ENCODE peak calls at places on chromosomes 4 and X, in four cellular contexts. U is IMR-90, K is GM13977, X is AG04449. F is an unnamed sample.

GRCh38 chrX:23816179-23816578 is 33.2 kb downstream of the SAT1 start:
- DNase-seq in U (no peak), K (no peak), X (no peak), F (no peak)

GRCh38 chr4:10079951-10080873 is 36.4 kb downstream of the WDR1 start:
- DNase-seq in U (no peak), K (no peak), X (no peak), F (no peak)

GRCh38 chrX:109830704-109831206 is 97.7 kb upstream of the ACSL4 start:
- DNase-seq in U (peak; percentile 75), K (no peak), X (no peak), F (no peak)

GRCh38 chrX:32448945-32449344 is 762.4 kb downstream of the DMD start:
- DNase-seq in U (no peak), K (no peak), X (no peak), F (no peak)

GRCh38 chr4:152920768-152921167 is 15.4 kb upstream of the FHDC1 start:
- DNase-seq in U (peak; percentile 37), K (no peak), X (no peak), F (no peak)

GRCh38 chrX:43706786-43707185 is 50.7 kb downstream of the MAOA start:
- DNase-seq in U (no peak), K (no peak), X (no peak), F (no peak)

GRCh38 chrX:45849261-45849660 is 648.6 kb upstream of the DIPK2B start:
- DNase-seq in U (peak; percentile 86), K (peak; percentile 23), X (no peak), F (no peak)

GRCh38 chrX:27889878-27890277 is 82.1 kb downstream of the MAGEB10 start:
- DNase-seq in U (no peak), K (no peak), X (no peak), F (no peak)

GRCh38 chr4:55396305-55397023 is 707 bp downstream of the TMEM165 start:
- DNase-seq in U (peak; percentile 38), K (peak; percentile 53), X (no peak), F (peak; percentile 77)

GRCh38 chrX:154398668-154399526 is 720 bp downstream of the RPL10 start:
- DNase-seq in U (peak; percentile 67), K (peak; percentile 59), X (no peak), F (peak; percentile 86)

GRCh38 chr4:88865051-88865450 is 167.4 kb upstream of the NAP1L5 start:
- DNase-seq in U (peak; percentile 7), K (no peak), X (no peak), F (no peak)

GRCh38 chr4:110132822-110133719 is 65.3 kb downstream of the ELOVL6 start:
- DNase-seq in U (no peak), K (no peak), X (no peak), F (no peak)

GRCh38 chr4:73315091-73315490 is 56.5 kb upstream of the ANKRD17 start:
- DNase-seq in U (peak; percentile 70), K (no peak), X (no peak), F (no peak)

GRCh38 chrX:135556055-135556454 is 35.6 kb downstream of the INTS6L start:
- DNase-seq in U (no peak), K (no peak), X (no peak), F (no peak)

GRCh38 chrX:39377773-39378172 is 576.5 kb downstream of the MID1IP1 start:
- DNase-seq in U (no peak), K (no peak), X (no peak), F (no peak)

GRCh38 chrX:68917799-68918198 is 89.0 kb downstream of the EFNB1 start:
- DNase-seq in U (no peak), K (no peak), X (no peak), F (no peak)

GRCh38 chrX:13955095-13955647 is 74.5 kb downstream of the GEMIN8 start:
- DNase-seq in U (no peak), K (no peak), X (no peak), F (no peak)

GRCh38 chr4:38858097-38858420 is 1.4 kb upstream of the TLR6 start:
- DNase-seq in U (no peak), K (no peak), X (no peak), F (no peak)

GRCh38 chr4:176191974-176192373 is 3.4 kb downstream of the SPATA4 start:
- DNase-seq in U (peak; percentile 43), K (no peak), X (no peak), F (no peak)

GRCh38 chr4:118888666-118889312 is at the start of gene SYNPO2:
- DNase-seq in U (peak; percentile 87), K (peak; percentile 35), X (no peak), F (peak; percentile 80)

GRCh38 chr4:37754410-37755185 is 68.4 kb upstream of the RELL1 start:
- DNase-seq in U (no peak), K (no peak), X (no peak), F (no peak)

GRCh38 chr4:164482092-164482404 is 271.9 kb upstream of the SMIM31 start:
- DNase-seq in U (no peak), K (no peak), X (no peak), F (no peak)

GRCh38 chrX:40083979-40084359 is 13.8 kb downstream of the BCOR start:
- DNase-seq in U (no peak), K (no peak), X (no peak), F (no peak)

GRCh38 chr4:162245051-162245450 is 81.3 kb upstream of the FSTL5 start:
- DNase-seq in U (no peak), K (no peak), X (no peak), F (no peak)

DNA sequence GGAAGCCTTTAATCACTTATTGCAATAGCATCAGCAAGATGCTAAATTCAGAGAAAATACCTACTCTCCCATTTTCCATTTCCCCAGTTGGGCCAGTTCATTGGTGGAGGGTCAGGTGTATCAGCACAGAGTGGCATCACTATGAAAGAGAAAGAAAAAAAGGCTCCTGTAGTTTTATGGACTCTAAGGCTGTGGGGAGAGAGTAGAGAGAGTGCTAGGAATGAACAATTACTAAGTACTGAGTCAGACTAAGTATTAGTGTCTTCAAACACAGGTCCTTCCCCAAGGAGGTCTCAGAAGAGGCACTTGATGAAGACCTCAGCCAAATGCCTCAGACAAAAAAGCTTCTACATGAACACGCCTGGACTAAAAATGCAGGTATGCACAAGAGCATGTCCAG is 1061.9 kb downstream of the FSTL5 start:
- DNase-seq in U (no peak), K (no peak), X (no peak), F (no peak)
- TF ChIP-seq CTCF in U (no peak), K (no peak), X (no peak), F (no peak)

GRCh38 chr4:168562021-168562691 is 65.3 kb downstream of the PALLD start:
- DNase-seq in U (peak; percentile 64), K (no peak), X (no peak), F (no peak)

GRCh38 chr4:168564024-168564423 is 67.2 kb downstream of the PALLD start:
- DNase-seq in U (no peak), K (no peak), X (no peak), F (no peak)

GRCh38 chr4:168569909-168570276 is 73.0 kb downstream of the PALLD start:
- DNase-seq in U (no peak), K (no peak), X (no peak), F (no peak)

GRCh38 chr4:168569066-168569908 is 72.4 kb downstream of the PALLD start:
- DNase-seq in U (no peak), K (no peak), X (no peak), F (no peak)

GRCh38 chr4:168566736-168567135 is 69.9 kb downstream of the PALLD start:
- DNase-seq in U (no peak), K (no peak), X (no peak), F (no peak)
- TF ChIP-seq CTCF in U (no peak), K (no peak), X (no peak), F (no peak)

GRCh38 chr4:108703966-108704365 is 53.6 kb downstream of the OSTC start:
- DNase-seq in U (no peak), K (no peak), X (no peak), F (no peak)

GRCh38 chr4:108709234-108709633 is 53.6 kb downstream of the ETNPPL start:
- DNase-seq in U (no peak), K (no peak), X (no peak), F (no peak)

GRCh38 chr4:108702960-108703359 is 52.6 kb downstream of the OSTC start:
- DNase-seq in U (no peak), K (no peak), X (no peak), F (no peak)

GRCh38 chr4:108703370-108703769 is 53.0 kb downstream of the OSTC start:
- DNase-seq in U (no peak), K (no peak), X (no peak), F (no peak)

GRCh38 chr4:108706289-108706688 is 55.9 kb downstream of the OSTC start:
- DNase-seq in U (no peak), K (no peak), X (no peak), F (no peak)
- TF ChIP-seq CTCF in U (no peak), K (no peak), X (no peak), F (no peak)

DNA sequence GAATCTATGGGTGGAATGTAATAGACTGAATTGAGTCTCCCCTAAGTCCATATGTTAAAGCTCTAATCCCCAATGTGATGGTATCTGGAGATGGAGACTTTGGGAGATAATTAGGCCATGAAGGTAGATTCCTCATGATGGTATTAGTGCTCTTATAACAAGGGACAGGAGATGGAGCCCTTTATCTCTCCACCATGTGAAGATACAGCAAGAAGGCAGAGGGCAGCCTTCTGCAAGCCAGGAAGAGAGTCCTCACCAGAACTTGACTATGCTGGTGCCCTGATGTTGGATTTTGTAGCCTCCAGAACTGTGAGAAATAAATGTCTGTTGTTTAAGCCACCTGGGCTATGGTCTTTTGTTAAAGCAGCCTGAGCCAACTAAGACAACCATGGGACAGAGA is 76.4 kb upstream of the F8A3 start:
- DNase-seq in U (no peak), K (no peak), X (no peak), F (no peak)
- TF ChIP-seq CTCF in U (no peak), K (no peak), X (no peak), F (no peak)

DNA sequence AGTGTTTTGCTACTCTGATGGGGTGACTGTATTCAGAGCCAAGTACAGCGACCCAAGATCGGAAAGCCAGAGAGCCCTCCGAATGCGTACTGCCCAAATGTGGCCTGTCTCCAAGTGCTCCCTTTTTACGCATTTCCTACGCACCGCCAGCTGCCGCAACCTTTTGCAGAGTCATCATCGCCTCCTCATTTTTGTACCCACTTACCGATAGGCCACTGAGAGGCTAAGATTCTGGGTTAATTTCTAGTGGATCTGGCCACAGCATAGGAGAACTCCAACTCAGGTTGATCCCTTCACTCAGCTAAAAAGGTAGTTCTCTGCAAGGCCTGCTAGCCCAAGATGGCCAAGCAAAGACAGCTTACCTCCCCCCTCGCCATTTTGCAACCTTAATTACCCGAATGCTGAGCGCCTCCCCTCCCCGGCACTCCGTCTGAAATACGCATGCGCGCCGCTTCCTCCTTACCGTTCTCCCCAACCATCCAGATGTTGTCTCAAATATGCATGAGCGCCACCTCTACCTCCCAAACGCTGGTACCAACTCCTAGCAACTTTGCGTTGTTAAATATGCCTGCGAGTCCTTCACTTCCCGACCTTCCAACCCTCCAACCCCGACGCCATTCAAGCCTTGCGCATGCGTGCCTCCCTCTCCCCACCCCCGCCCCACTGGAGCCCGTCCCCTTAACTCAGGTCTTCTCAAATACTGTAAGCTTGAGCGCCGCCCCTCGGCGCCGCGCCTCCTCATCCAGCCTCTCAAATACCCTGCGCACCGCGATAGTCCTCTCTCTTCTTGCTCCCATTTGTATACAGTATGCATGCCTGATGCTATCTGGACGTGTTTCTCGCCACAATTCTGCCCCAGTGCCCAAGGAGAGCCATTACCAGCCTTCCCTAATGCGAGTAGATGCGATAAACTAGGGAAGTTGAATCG is 11.8 kb upstream of the ZCCHC13 start:
- DNase-seq in U (peak; percentile 87), K (peak; percentile 71), X (peak; percentile 56), F (peak; percentile 80)
- TF ChIP-seq CTCF in U (peak; percentile 28), K (peak; percentile 39), X (no peak), F (no peak)

F was measured in type B pancreatic cell.